ENCODE peak calls at places on chromosomes 16 and 17, in four cellular contexts. C is GM12878, L is HepG2, F is upper lobe of left lung. Q is an unnamed sample.

GRCh38 chr16:53865492-53865863 is 161.5 kb downstream of the FTO start:
- ATAC-seq in C (peak; percentile 72), L (no peak), F (peak; percentile 80), Q (no peak)

GRCh38 chr17:68533887-68534700 is 21.9 kb downstream of the PRKAR1A start:
- ATAC-seq in C (no peak), L (no peak), F (peak; percentile 59), Q (no peak)

GRCh38 chr16:84524346-84524920 is 20.0 kb upstream of the MEAK7 start:
- ATAC-seq in C (no peak), L (no peak), F (no peak), Q (no peak)

GRCh38 chr16:14600164-14600563 is 29.9 kb downstream of the PARN start:
- ATAC-seq in C (peak; percentile 61), L (no peak), F (no peak), Q (no peak)

GRCh38 chr16:64077242-64077641 is 1044.6 kb downstream of the CDH11 start:
- ATAC-seq in C (peak; percentile 33), L (no peak), F (no peak), Q (no peak)

GRCh38 chr17:32912218-32912897 is 15.6 kb upstream of the TMEM98 start:
- ATAC-seq in C (no peak), L (peak; percentile 93), F (peak; percentile 94), Q (peak; percentile 87)

GRCh38 chr16:87662254-87663204 is 60.2 kb downstream of the JPH3 start:
- ATAC-seq in C (no peak), L (no peak), F (no peak), Q (no peak)

GRCh38 chr17:5500804-5501391 is 14.5 kb downstream of the MIS12 start:
- ATAC-seq in C (peak; percentile 91), L (peak; percentile 97), F (peak; percentile 82), Q (peak; percentile 91)

GRCh38 chr17:47776330-47777197 is 43.5 kb downstream of the TBX21 start:
- ATAC-seq in C (peak; percentile 93), L (peak; percentile 86), F (peak; percentile 75), Q (no peak)

GRCh38 chr16:48215738-48216137 is 28.4 kb upstream of the LONP2 start:
- ATAC-seq in C (no peak), L (peak; percentile 74), F (no peak), Q (no peak)

GRCh38 chr16:69329369-69330285 is 761 bp downstream of the PDF start:
- ATAC-seq in C (peak; percentile 56), L (peak; percentile 25), F (peak; percentile 44), Q (no peak)

GRCh38 chr16:83923581-83924365 is 24.9 kb downstream of the MLYCD start:
- ATAC-seq in C (no peak), L (no peak), F (no peak), Q (no peak)

GRCh38 chr17:20279631-20280030 is 187.7 kb downstream of the LGALS9B start:
- ATAC-seq in C (no peak), L (no peak), F (no peak), Q (no peak)

GRCh38 chr16:29664133-29664912 is 1.3 kb downstream of the SPN start:
- ATAC-seq in C (peak; percentile 20), L (peak; percentile 49), F (peak; percentile 27), Q (no peak)

GRCh38 chr17:50948711-50949110 is 82.6 kb upstream of the TOB1 start:
- ATAC-seq in C (no peak), L (no peak), F (no peak), Q (no peak)

DNA sequence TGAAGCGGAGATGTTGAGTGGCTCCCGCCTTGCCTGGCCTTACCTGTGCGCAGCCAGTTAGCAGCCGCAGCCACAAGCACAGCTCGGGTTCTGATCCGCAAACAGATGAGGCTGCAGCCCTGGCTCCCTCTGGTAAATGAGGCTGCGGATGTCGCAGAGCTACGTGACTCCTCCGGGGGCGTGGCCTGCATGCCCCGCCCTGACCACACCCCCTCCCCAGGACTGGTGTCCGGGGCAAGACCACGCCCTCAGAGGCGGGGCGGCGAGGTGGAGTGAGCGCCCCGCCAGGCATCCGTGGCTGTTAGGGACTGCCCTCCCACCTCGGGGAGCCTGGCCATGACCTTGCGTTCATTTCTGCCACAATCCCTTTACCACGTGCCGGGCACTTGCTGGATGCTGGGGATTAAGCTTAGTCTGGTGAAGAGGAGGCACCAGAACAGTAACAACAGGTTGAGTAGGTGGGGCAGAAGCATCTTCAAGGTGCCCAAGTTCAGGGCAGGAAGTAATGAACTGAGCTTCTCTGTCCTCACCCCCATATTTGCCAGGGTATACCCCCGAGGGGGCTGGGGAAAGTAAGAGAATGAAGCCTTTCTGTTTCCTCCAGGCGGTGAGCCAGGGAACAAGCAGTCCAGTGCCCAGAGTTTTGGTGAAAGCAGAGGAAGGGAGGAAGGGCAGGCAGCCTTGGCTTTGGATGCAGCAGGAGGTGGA is at the start of gene ALDOC:
- ATAC-seq in C (peak; percentile 97), L (peak; percentile 85), F (peak; percentile 98), Q (peak; percentile 98)
- TF ChIP-seq EP300 in C (no peak), L (no peak), F (no peak), Q (no peak)

DNA sequence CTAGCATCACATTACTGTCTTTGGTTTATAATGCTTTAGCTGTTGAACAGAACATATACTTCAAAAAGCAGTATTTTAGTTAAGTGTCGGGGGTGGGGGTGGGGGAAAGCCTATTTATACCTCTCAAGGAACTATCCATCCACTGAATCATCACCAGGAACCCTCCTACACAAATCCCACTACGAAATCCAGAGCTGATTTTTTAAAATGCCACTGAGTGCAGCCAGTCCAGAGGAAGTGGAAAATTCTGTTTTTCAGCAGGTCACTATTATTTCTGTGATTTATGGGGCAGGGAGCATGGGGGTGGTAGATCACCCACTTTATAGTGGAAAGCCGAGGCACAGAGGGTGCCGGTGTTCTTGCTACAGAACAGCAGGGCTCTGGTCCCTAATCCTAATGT is 284.1 kb downstream of the SOX9 start:
- ATAC-seq in C (no peak), L (no peak), F (no peak), Q (no peak)
- TF ChIP-seq EP300 in C (no peak), L (no peak), F (no peak), Q (no peak)

GRCh38 chr16:4372578-4373355 is 1.1 kb downstream of the VASN start:
- ATAC-seq in C (peak; percentile 17), L (peak; percentile 56), F (no peak), Q (no peak)

GRCh38 chr16:4370151-4370550 is 1.5 kb upstream of the VASN start:
- ATAC-seq in C (no peak), L (no peak), F (no peak), Q (no peak)

GRCh38 chr16:4372315-4372577 is 598 bp downstream of the VASN start:
- ATAC-seq in C (no peak), L (no peak), F (no peak), Q (no peak)

GRCh38 chr16:4370570-4371480 is 823 bp upstream of the VASN start:
- ATAC-seq in C (no peak), L (peak; percentile 22), F (peak; percentile 31), Q (peak; percentile 20)

DNA sequence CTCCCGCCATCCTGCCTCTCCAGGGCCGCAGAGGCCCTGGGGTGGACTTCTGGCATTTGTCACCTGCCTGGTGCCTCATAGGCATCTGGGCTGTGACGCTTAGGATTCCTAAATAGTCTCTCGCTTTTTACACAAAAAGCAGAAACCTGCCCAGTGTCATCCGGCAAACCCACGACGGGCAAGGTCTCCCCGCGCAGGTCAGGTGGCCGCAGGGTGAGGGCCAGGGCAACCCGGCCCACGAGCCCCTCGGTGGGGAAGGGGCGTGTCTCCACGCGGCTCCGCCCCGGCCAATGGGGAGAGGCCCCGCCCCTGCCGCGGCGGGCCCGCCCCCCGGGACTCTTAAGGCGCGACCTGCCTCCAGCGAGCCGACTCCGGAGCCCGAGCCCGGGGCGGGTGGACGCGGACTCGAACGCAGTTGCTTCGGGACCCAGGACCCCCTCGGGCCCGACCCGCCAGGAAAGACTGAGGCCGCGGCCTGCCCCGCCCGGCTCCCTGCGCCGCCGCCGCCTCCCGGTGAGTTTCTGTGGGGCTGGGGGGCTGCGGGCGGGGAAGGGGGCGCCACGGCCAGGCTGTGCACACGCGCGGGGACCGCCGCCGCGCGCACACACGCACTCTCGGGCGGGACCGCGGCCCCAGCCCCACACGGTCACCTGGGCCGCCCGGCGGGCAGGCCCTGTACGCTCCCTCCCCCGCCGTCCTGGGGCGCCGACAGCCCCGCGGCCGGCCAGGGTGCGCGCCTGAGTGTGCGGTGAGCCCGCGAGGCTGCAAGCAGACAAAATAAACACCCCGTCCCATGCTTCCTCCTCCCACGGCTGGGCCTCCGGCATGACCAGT is at the start of gene VASN:
- ATAC-seq in C (peak; percentile 85), L (peak; percentile 34), F (peak; percentile 82), Q (peak; percentile 76)
- TF ChIP-seq EP300 in C (no peak), L (peak; percentile 28), F (no peak), Q (no peak)

GRCh38 chr17:41813039-41813680 is 356 bp downstream of the FKBP10 start:
- ATAC-seq in C (no peak), L (no peak), F (no peak), Q (no peak)

GRCh38 chr17:41813699-41814124 is 908 bp downstream of the FKBP10 start:
- ATAC-seq in C (no peak), L (no peak), F (no peak), Q (no peak)

GRCh38 chr17:41812176-41813038 is at the start of gene FKBP10:
- ATAC-seq in C (peak; percentile 49), L (peak; percentile 64), F (peak; percentile 77), Q (peak; percentile 60)

GRCh38 chr17:41810659-41811548 is 845 bp downstream of the P3H4 start:
- ATAC-seq in C (no peak), L (peak; percentile 26), F (no peak), Q (peak; percentile 8)

GRCh38 chr17:41811549-41812175 is at the start of gene P3H4:
- ATAC-seq in C (peak; percentile 95), L (peak; percentile 80), F (peak; percentile 93), Q (peak; percentile 92)
- TF ChIP-seq EP300 in C (no peak), L (peak; percentile 41), F (no peak), Q (no peak)

Q was measured in gastroesophageal sphincter.